ENCODE peak calls at places on chromosome 19, in eight cellular contexts. G is HFF-Myc; W is head of caudate nucleus; D is HEK293T; L is activated naive CD4-positive, alpha-beta T cell treated with anti-CD3 and anti-CD28 coated beads, Interleukin-2, amount 50 U/mL, for 16 hours; T is retinal pigment epithelial cell; V is HCEC 1CT; B is mammary epithelial cell. K is an unnamed sample.

GRCh38 chr19:17726914-17727773 is 7.9 kb downstream of the MAP1S start:
- DNase-seq in W (no peak), B (no peak), V (no peak), G (no peak), L (no peak), T (no peak), D (no peak), K (no peak)

GRCh38 chr19:41219924-41220567 is 1.0 kb downstream of the AXL start:
- DNase-seq in D (no peak), T (no peak), B (peak; percentile 14), W (no peak), V (peak; percentile 35), G (no peak), L (no peak), K (no peak)

GRCh38 chr19:38729653-38730469 is 14.4 kb downstream of the CAPN12 start:
- DNase-seq in D (peak; percentile 63), V (no peak), B (peak; percentile 43), W (peak; percentile 65), G (no peak), T (no peak), L (peak; percentile 83), K (no peak)

GRCh38 chr19:53086949-53087348 is 16.3 kb downstream of the ZNF160 start:
- DNase-seq in T (no peak), B (no peak), L (no peak), G (peak; percentile 16), D (no peak), W (peak; percentile 62), V (no peak), K (peak; percentile 55)

GRCh38 chr19:9945319-9945966 is 9.1 kb upstream of the OLFM2 start:
- DNase-seq in B (peak; percentile 72), T (peak; percentile 62), D (peak; percentile 36), W (peak; percentile 75), V (peak; percentile 98), L (no peak), G (peak; percentile 99), K (peak; percentile 63)

GRCh38 chr19:38919837-38920528 is 8.0 kb upstream of the CCER2 start:
- DNase-seq in L (no peak), G (no peak), T (no peak), W (no peak), B (no peak), D (no peak), V (no peak), K (no peak)

GRCh38 chr19:4066176-4066606 is 508 bp downstream of the ZBTB7A start:
- DNase-seq in D (no peak), G (no peak), B (no peak), V (no peak), T (no peak), L (peak; percentile 62), W (no peak), K (peak; percentile 74)

GRCh38 chr19:3544742-3545668 is 6.0 kb downstream of the TEKTIP1 start:
- DNase-seq in B (peak; percentile 83), V (no peak), W (peak; percentile 91), D (peak; percentile 89), L (peak; percentile 77), G (no peak), T (no peak), K (peak; percentile 79)